ENCODE peak calls at places on chromosomes 12 and 14, in nine cellular contexts. A is AG10803, W is GM19239, S is NCI-H1694 treated with DMSO at 0.1 percent for 48 hours, J is left ventricle myocardium superior, P is T-helper 1 cell, I is ACHN, M is cerebellar cortex, L is heart left ventricle. X is an unnamed sample.

GRCh38 chr12:57110189-57111045 is 745 bp downstream of the STAT6 start:
- DNase-seq in W (peak), J (peak), P (peak), S (no peak), L (peak), I (peak), A (no peak), M (no peak), X (peak)

GRCh38 chr12:115799610-115800009 is 477.9 kb downstream of the MED13L start:
- DNase-seq in I (no peak), P (no peak), S (no peak), A (no peak), M (no peak), J (no peak), L (no peak), W (no peak), X (no peak)

GRCh38 chr12:57127710-57128518 is at the start of gene LRP1:
- DNase-seq in S (peak), A (peak), I (peak), W (peak), M (peak), P (peak), J (peak), L (peak), X (peak)

GRCh38 chr12:124661382-124661781 is 94.0 kb upstream of the NCOR2 start:
- DNase-seq in A (no peak), J (no peak), I (peak), M (no peak), L (no peak), P (no peak), W (no peak), S (no peak), X (no peak)

GRCh38 chr12:123063535-123063934 is 83.1 kb downstream of the ARL6IP4 start:
- DNase-seq in A (no peak), L (peak), P (no peak), J (no peak), I (peak), M (peak), W (no peak), S (peak), X (peak)

GRCh38 chr12:79300199-79300568 is 390.6 kb downstream of the PAWR start:
- DNase-seq in J (no peak), M (no peak), L (no peak), P (no peak), S (no peak), A (peak), I (no peak), W (no peak), X (no peak)

GRCh38 chr12:94074970-94075695 is 73.2 kb upstream of the PLXNC1 start:
- DNase-seq in P (peak), S (peak), I (peak), L (no peak), A (peak), M (peak), J (peak), W (no peak), X (peak)

GRCh38 chr14:100862277-100862676 is 36.4 kb downstream of the MEG3 start:
- DNase-seq in L (peak), J (peak), A (peak), P (no peak), I (no peak), W (no peak), S (no peak), M (no peak), X (no peak)

GRCh38 chr14:104135121-104135903 is 3.1 kb upstream of the KIF26A start:
- DNase-seq in I (peak), M (no peak), W (no peak), S (no peak), A (no peak), P (no peak), J (peak), L (peak), X (peak)

GRCh38 chr14:97198813-97199212 is 401.6 kb downstream of the VRK1 start:
- DNase-seq in M (no peak), L (no peak), I (no peak), J (no peak), S (no peak), P (no peak), W (no peak), A (no peak), X (no peak)

GRCh38 chr14:96071561-96071960 is 32.4 kb downstream of the C14orf132 start:
- DNase-seq in P (no peak), W (no peak), A (no peak), J (no peak), L (no peak), I (no peak), S (no peak), M (no peak), X (no peak)

GRCh38 chr12:111757361-111758119 is 9.2 kb upstream of the ALDH2 start:
- DNase-seq in M (peak), L (peak), J (peak), W (peak), P (no peak), A (peak), I (peak), S (no peak), X (no peak)

GRCh38 chr14:22448035-22448904 is 140.8 kb downstream of the DAD1 start:
- DNase-seq in A (no peak), M (peak), I (no peak), W (no peak), P (no peak), S (no peak), J (no peak), L (no peak), X (no peak)

GRCh38 chr14:56490379-56490778 is 89.2 kb upstream of the TMEM260 start:
- DNase-seq in L (no peak), S (peak), A (peak), P (peak), J (no peak), M (peak), I (peak), W (no peak), X (peak)